ENCODE peak calls at places on chromosome 22, in seven cellular contexts. J is sigmoid colon, O is neuronal stem cell, N is H1, I is mammary epithelial cell, S is GM23338, Q is upper lobe of right lung. B is an unnamed sample.

GRCh38 chr22:41535244-41535643 is 9.0 kb downstream of the POLR3H start:
- DNase-seq in J (no peak), O (no peak), N (no peak), I (no peak), S (peak; percentile 75), Q (no peak), B (peak; percentile 40)

GRCh38 chr22:33917744-33918406 is 2.4 kb downstream of the LARGE1 start:
- DNase-seq in J (no peak), O (no peak), N (no peak), I (no peak), S (peak; percentile 66), Q (no peak), B (no peak)

GRCh38 chr22:27668828-27669797 is 132.4 kb downstream of the MN1 start:
- DNase-seq in J (no peak), O (no peak), N (no peak), I (no peak), S (peak; percentile 7), Q (no peak), B (no peak)

GRCh38 chr22:19822301-19823117 is 32.2 kb downstream of the GNB1L start:
- DNase-seq in J (peak; percentile 54), O (no peak), N (peak; percentile 46), I (no peak), S (no peak), Q (peak; percentile 70), B (no peak)

GRCh38 chr22:35705141-35705540 is 12.5 kb upstream of the APOL5 start:
- DNase-seq in J (no peak), O (no peak), N (no peak), I (peak; percentile 48), S (no peak), Q (no peak), B (no peak)

GRCh38 chr22:17086750-17087149 is 1.9 kb downstream of the IL17RA start:
- DNase-seq in J (peak; percentile 63), O (no peak), N (no peak), I (no peak), S (no peak), Q (peak; percentile 61), B (no peak)

GRCh38 chr22:24694971-24695928 is 79.3 kb downstream of the PIWIL3 start:
- DNase-seq in J (no peak), O (no peak), N (no peak), I (no peak), S (peak; percentile 21), Q (peak; percentile 89), B (no peak)

GRCh38 chr22:43814264-43814663 is 2.2 kb upstream of the EFCAB6 start:
- DNase-seq in J (no peak), O (no peak), N (no peak), I (no peak), S (no peak), Q (no peak), B (no peak)

GRCh38 chr22:46972901-46973831 is 210.7 kb downstream of the TBC1D22A start:
- DNase-seq in J (peak; percentile 58), O (no peak), N (no peak), I (no peak), S (no peak), Q (no peak), B (no peak)

GRCh38 chr22:42553475-42554361 is at the start of gene SERHL2:
- DNase-seq in J (peak; percentile 95), O (peak; percentile 78), N (peak; percentile 93), I (peak; percentile 47), S (peak; percentile 97), Q (peak; percentile 95), B (peak; percentile 89)

GRCh38 chr22:45538284-45538683 is 35.6 kb downstream of the FBLN1 start:
- DNase-seq in J (no peak), O (no peak), N (no peak), I (no peak), S (no peak), Q (no peak), B (peak; percentile 70)

GRCh38 chr22:36352775-36353507 is 34.8 kb downstream of the MYH9 start:
- DNase-seq in J (no peak), O (no peak), N (no peak), I (peak; percentile 71), S (peak; percentile 25), Q (no peak), B (no peak)

GRCh38 chr22:17260950-17261349 is 41.7 kb upstream of the ADA2 start:
- DNase-seq in J (no peak), O (no peak), N (no peak), I (no peak), S (peak; percentile 81), Q (no peak), B (no peak)

GRCh38 chr22:24550028-24550901 is 4.7 kb downstream of the GUCD1 start:
- DNase-seq in J (no peak), O (no peak), N (no peak), I (no peak), S (no peak), Q (no peak), B (no peak)

GRCh38 chr22:35510481-35510934 is 30.1 kb upstream of the RASD2 start:
- DNase-seq in J (no peak), O (no peak), N (no peak), I (no peak), S (no peak), Q (no peak), B (no peak)

GRCh38 chr22:40432167-40432566 is 61.8 kb downstream of the SGSM3 start:
- DNase-seq in J (no peak), O (no peak), N (no peak), I (no peak), S (no peak), Q (no peak), B (no peak)

GRCh38 chr22:36328635-36329216 is 59.0 kb downstream of the MYH9 start:
- DNase-seq in J (peak; percentile 94), O (no peak), N (no peak), I (peak; percentile 89), S (no peak), Q (no peak), B (no peak)

GRCh38 chr22:23827351-23827995 is 11.3 kb downstream of the DERL3 start:
- DNase-seq in J (peak; percentile 44), O (no peak), N (no peak), I (no peak), S (no peak), Q (no peak), B (no peak)

GRCh38 chr22:30296851-30297250 is 7.5 kb upstream of the CASTOR1 start:
- DNase-seq in J (no peak), O (no peak), N (no peak), I (no peak), S (no peak), Q (no peak), B (no peak)

GRCh38 chr22:30294830-30295229 is 5.5 kb upstream of the CASTOR1 start:
- DNase-seq in J (no peak), O (no peak), N (no peak), I (no peak), S (no peak), Q (no peak), B (no peak)

GRCh38 chr22:30295576-30295975 is 6.3 kb upstream of the CASTOR1 start:
- DNase-seq in J (no peak), O (no peak), N (no peak), I (no peak), S (no peak), Q (no peak), B (no peak)

GRCh38 chr22:30297276-30298004 is 8.1 kb upstream of the CASTOR1 start:
- DNase-seq in J (no peak), O (no peak), N (no peak), I (no peak), S (no peak), Q (no peak), B (no peak)

GRCh38 chr22:30296324-30296723 is 7.0 kb upstream of the CASTOR1 start:
- DNase-seq in J (no peak), O (no peak), N (no peak), I (no peak), S (no peak), Q (no peak), B (no peak)
- H3K36me3 ChIP-seq in J (peaks cover 23% of the 10 kb centered on the region), O (peaks cover 22% of the 10 kb centered on the region), N (no peaks in the 10 kb centered on the region), I (peaks cover 10% of the 10 kb centered on the region), S (no peaks in the 10 kb centered on the region), Q (peaks cover 94% of the 10 kb centered on the region), B (no peaks in the 10 kb centered on the region)

DNA sequence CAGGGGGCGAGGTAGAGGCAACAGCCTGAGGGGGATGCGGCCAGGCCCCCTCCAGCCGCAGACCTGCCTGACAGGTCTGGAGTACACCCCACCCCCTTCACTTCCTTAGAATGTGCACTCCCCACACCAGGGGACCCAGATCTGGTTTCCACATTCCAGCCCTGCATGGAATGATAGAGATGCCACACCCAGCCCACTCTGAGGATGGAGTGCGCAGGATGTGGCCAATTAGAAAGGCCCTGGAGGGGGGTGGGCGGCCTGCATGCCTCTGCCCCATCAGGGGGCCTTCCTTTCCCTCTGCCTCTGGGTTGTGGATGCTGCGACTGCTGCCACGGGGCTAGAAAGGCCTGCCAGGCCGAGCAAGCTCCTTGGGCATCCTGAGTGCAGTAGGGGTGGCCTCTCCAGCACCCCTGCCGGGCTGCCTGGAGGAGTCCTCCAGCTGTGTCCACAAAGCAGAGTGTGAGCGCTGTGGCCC is 28.2 kb upstream of the MGAT3 start:
- DNase-seq in J (no peak), O (peak; percentile 74), N (peak; percentile 85), I (no peak), S (peak; percentile 98), Q (no peak), B (peak; percentile 98)
- H3K36me3 ChIP-seq in J (peaks cover 18% of the 10 kb centered on the region), O (peaks cover 74% of the 10 kb centered on the region), N (peaks cover 11% of the 10 kb centered on the region), I (peaks cover 5% of the 10 kb centered on the region), S (peaks cover 4% of the 10 kb centered on the region), Q (peaks cover 82% of the 10 kb centered on the region), B (peaks cover 45% of the 10 kb centered on the region)

GRCh38 chr22:49906071-49906798 is 12.0 kb downstream of the ALG12 start:
- DNase-seq in J (peak; percentile 43), O (no peak), N (no peak), I (no peak), S (no peak), Q (peak; percentile 60), B (no peak)

GRCh38 chr22:49906799-49907290 is 11.4 kb downstream of the ALG12 start:
- DNase-seq in J (no peak), O (no peak), N (no peak), I (no peak), S (no peak), Q (peak; percentile 57), B (no peak)

GRCh38 chr22:49904040-49904369 is 14.2 kb downstream of the ALG12 start:
- DNase-seq in J (peak; percentile 56), O (no peak), N (no peak), I (no peak), S (no peak), Q (peak; percentile 65), B (no peak)

GRCh38 chr22:49903322-49904039 is 14.8 kb downstream of the ALG12 start:
- DNase-seq in J (peak; percentile 56), O (no peak), N (no peak), I (no peak), S (no peak), Q (peak; percentile 42), B (no peak)

DNA sequence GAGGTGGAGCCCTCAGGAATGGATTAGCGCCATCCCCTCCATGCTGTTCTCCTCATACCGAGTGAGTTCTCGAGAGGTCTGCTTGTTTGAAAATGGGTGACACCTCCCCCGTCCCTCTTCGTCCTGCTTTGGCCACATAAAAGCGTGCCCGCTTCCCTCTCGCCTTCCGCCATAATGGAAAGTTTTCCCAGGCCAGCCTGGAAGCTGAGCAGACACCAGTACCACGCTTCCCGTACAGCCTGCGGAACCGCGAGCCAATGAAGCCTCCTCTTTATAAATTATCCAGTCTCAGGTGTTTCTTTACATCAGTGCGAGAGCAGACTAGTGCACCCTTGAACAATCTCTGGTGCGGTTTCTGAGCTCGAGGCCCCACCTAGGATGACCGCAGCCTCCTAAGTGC is 12.8 kb downstream of the ALG12 start:
- DNase-seq in J (no peak), O (no peak), N (no peak), I (no peak), S (no peak), Q (no peak), B (no peak)
- H3K36me3 ChIP-seq in J (peaks cover 16% of the 10 kb centered on the region), O (peaks cover 61% of the 10 kb centered on the region), N (peaks cover 20% of the 10 kb centered on the region), I (peaks cover 9% of the 10 kb centered on the region), S (no peaks in the 10 kb centered on the region), Q (peaks cover 66% of the 10 kb centered on the region), B (peaks cover 46% of the 10 kb centered on the region)

GRCh38 chr22:29523761-29524160 is 29.8 kb downstream of the THOC5 start:
- DNase-seq in J (no peak), O (no peak), N (no peak), I (no peak), S (no peak), Q (no peak), B (no peak)
- H3K36me3 ChIP-seq in J (peaks cover 21% of the 10 kb centered on the region), O (peaks cover 92% of the 10 kb centered on the region), N (peaks cover 75% of the 10 kb centered on the region), I (peaks cover 33% of the 10 kb centered on the region), S (peaks cover 47% of the 10 kb centered on the region), Q (peaks cover 98% of the 10 kb centered on the region), B (peaks cover 62% of the 10 kb centered on the region)

B was measured in A673.